ENCODE peak calls at places on chromosomes 7 and 10, in four cellular contexts. D, P, Z and M are unnamed samples.

GRCh38 chr7:30831227-30831626 is 60.0 kb downstream of the MINDY4 start:
- DNase-seq in D (no peak), P (no peak), Z (no peak), M (no peak)

GRCh38 chr7:12212051-12212485 is 974 bp downstream of the TMEM106B start:
- DNase-seq in D (peak; percentile 2), P (peak; percentile 6), Z (no peak), M (no peak)

GRCh38 chr10:82378146-82378545 is 503.2 kb downstream of the NRG3 start:
- DNase-seq in D (no peak), P (peak; percentile 3), Z (no peak), M (no peak)

GRCh38 chr7:18638594-18639452 is 143.3 kb downstream of the HDAC9 start:
- DNase-seq in D (no peak), P (no peak), Z (no peak), M (no peak)

GRCh38 chr10:64430690-64431323 is 909.6 kb downstream of the REEP3 start:
- DNase-seq in D (peak; percentile 4), P (peak; percentile 41), Z (no peak), M (no peak)

GRCh38 chr10:79347894-79348639 is 798 bp downstream of the PPIF start:
- DNase-seq in D (no peak), P (peak; percentile 62), Z (peak; percentile 87), M (no peak)

GRCh38 chr10:58268454-58268945 is 462 bp upstream of the CISD1 start:
- DNase-seq in D (no peak), P (no peak), Z (no peak), M (no peak)

GRCh38 chr10:110006358-110007170 is 1.2 kb upstream of the ADD3 start:
- DNase-seq in D (no peak), P (peak; percentile 45), Z (no peak), M (no peak)

GRCh38 chr7:63057265-63057664 is 941.4 kb upstream of the ZNF722 start:
- DNase-seq in D (no peak), P (no peak), Z (no peak), M (no peak)

GRCh38 chr7:142328006-142328405 is 70.1 kb upstream of the PRSS58 start:
- DNase-seq in D (no peak), P (no peak), Z (no peak), M (no peak)

GRCh38 chr7:139749545-139749944 is 28.3 kb downstream of the HIPK2 start:
- DNase-seq in D (no peak), P (no peak), Z (no peak), M (no peak)

GRCh38 chr10:133326745-133327650 is 9.7 kb downstream of the CALY start:
- DNase-seq in D (no peak), P (peak; percentile 41), Z (no peak), M (no peak)

GRCh38 chr7:70208236-70209063 is 610.2 kb downstream of the AUTS2 start:
- DNase-seq in D (no peak), P (peak; percentile 4), Z (no peak), M (no peak)

GRCh38 chr7:34104120-34104519 is 198.8 kb downstream of the BMPER start:
- DNase-seq in D (no peak), P (no peak), Z (no peak), M (no peak)

GRCh38 chr10:15719899-15720634 is at the start of gene ITGA8:
- DNase-seq in D (no peak), P (peak; percentile 33), Z (no peak), M (no peak)

GRCh38 chr7:5419523-5420107 is 4.0 kb downstream of the TNRC18 start:
- DNase-seq in D (no peak), P (no peak), Z (no peak), M (no peak)

GRCh38 chr10:98467506-98468318 is 21.0 kb upstream of the HPS1 start:
- DNase-seq in D (peak; percentile 67), P (peak; percentile 90), Z (peak; percentile 77), M (peak; percentile 62)

GRCh38 chr10:6711286-6711817 is 131.3 kb upstream of the PRKCQ start:
- DNase-seq in D (no peak), P (no peak), Z (no peak), M (no peak)

GRCh38 chr10:43059336-43059720 is 17.5 kb upstream of the RET start:
- DNase-seq in D (no peak), P (no peak), Z (peak; percentile 18), M (no peak)

GRCh38 chr10:70374775-70375614 is 7.4 kb downstream of the LRRC20 start:
- DNase-seq in D (no peak), P (no peak), Z (no peak), M (no peak)
- H3K4me3 ChIP-seq in D (no peak overlapping the region), P (no peak overlapping the region), Z (no peak overlapping the region), M (no peak overlapping the region)

GRCh38 chr7:88344956-88345832 is 38.5 kb upstream of the STEAP4 start:
- DNase-seq in D (no peak), P (peak; percentile 43), Z (no peak), M (no peak)
- TF ChIP-seq CTCF in D (peak; percentile 84), P (peak; percentile 42), Z (peak; percentile 55), M (peak; percentile 62)

GRCh38 chr10:30000802-30001571 is 58.4 kb downstream of the JCAD start:
- DNase-seq in D (peak; percentile 4), P (no peak), Z (no peak), M (no peak)

GRCh38 chr10:29994833-29995232 is 64.6 kb downstream of the JCAD start:
- DNase-seq in D (no peak), P (no peak), Z (no peak), M (no peak)

GRCh38 chr10:29993319-29993876 is 66.0 kb downstream of the JCAD start:
- DNase-seq in D (no peak), P (no peak), Z (no peak), M (no peak)

GRCh38 chr10:29998142-29998808 is 61.1 kb downstream of the JCAD start:
- DNase-seq in D (peak; percentile 80), P (peak; percentile 86), Z (peak; percentile 79), M (peak; percentile 49)

GRCh38 chr10:29996842-29997123 is 62.6 kb downstream of the JCAD start:
- DNase-seq in D (no peak), P (no peak), Z (no peak), M (no peak)
- H3K4me3 ChIP-seq in D (no peak overlapping the region), P (no peak overlapping the region), Z (no peak overlapping the region), M (no peak overlapping the region)

GRCh38 chr10:91593366-91593765 is 39.5 kb downstream of the PPP1R3C start:
- DNase-seq in D (no peak), P (no peak), Z (no peak), M (no peak)

GRCh38 chr10:91590904-91591791 is 41.7 kb downstream of the PPP1R3C start:
- DNase-seq in D (no peak), P (peak; percentile 91), Z (no peak), M (no peak)

GRCh38 chr10:91592282-91593020 is 40.4 kb downstream of the PPP1R3C start:
- DNase-seq in D (no peak), P (no peak), Z (no peak), M (no peak)

GRCh38 chr10:91590142-91590903 is 42.5 kb downstream of the PPP1R3C start:
- DNase-seq in D (no peak), P (peak; percentile 96), Z (no peak), M (no peak)

GRCh38 chr10:91591792-91592165 is 41.1 kb downstream of the PPP1R3C start:
- DNase-seq in D (no peak), P (no peak), Z (no peak), M (no peak)
- TF ChIP-seq CTCF in D (no peak), P (no peak), Z (no peak), M (no peak)

DNA sequence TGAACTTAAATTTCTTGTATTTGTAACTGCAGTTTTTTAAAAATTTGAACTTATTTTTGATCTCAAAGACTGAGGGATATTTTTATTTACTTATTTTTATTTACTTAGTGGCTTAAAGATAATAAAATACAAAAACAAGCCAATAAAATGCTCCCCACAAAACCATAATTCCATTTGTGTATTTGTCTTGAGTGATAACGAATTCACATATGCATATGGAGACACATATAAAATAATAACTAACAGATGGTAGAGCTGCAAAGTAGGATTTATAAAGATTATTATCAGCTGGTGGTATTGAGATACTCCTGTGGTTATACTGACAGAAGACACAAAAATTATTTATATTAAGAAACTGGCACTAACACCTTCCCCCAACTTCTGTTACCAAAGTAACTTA is 90.2 kb upstream of the RPA3 start:
- DNase-seq in D (no peak), P (no peak), Z (no peak), M (no peak)
- H3K4me3 ChIP-seq in D (no peak overlapping the region), P (no peak overlapping the region), Z (no peak overlapping the region), M (no peak overlapping the region)

DNA sequence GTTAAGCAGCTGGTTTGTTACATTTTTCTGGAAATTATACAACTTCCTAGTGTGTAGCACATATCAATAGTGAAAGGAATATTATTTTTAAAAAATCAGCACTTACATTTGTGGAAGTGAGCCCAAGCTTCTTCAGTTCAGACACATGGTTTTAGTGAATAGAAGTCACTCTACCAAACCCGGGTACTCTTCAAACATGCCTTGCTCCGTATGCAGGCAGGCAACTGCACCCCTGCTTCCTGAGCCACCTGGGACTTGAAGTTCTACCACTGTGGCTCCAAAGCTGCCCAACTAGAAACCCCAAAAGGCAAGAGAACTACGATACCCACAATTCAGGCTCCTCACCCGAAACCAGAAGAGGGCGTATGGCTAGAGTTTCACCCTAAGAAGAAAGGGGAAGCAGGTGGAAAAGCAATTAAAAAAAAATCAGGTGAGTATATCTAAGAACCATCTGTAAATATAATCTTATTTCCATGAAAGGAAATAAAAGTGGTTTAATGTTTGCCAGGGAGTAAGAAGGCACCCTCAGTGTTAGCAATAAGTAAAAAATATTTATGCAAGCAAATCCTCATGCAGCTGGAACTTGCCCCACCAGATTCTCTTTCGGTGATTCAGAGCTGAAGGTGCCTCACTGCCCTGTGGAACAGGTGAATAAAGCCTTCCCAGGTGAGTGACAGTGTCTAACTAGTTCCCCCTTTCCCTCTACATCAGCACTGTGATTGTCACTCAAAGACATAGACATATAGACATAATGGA is at the start of gene MACC1:
- DNase-seq in D (no peak), P (no peak), Z (no peak), M (peak; percentile 96)
- TF ChIP-seq CTCF in D (peak; percentile 26), P (peak; percentile 17), Z (peak; percentile 9), M (peak; percentile 70)

GRCh38 chr10:128526793-128527375 is 400.7 kb upstream of the MKI67 start:
- DNase-seq in D (no peak), P (no peak), Z (no peak), M (no peak)

GRCh38 chr10:128525444-128525843 is 399.2 kb upstream of the MKI67 start:
- DNase-seq in D (no peak), P (no peak), Z (no peak), M (no peak)

GRCh38 chr10:128528781-128529180 is 402.6 kb upstream of the MKI67 start:
- DNase-seq in D (no peak), P (no peak), Z (no peak), M (no peak)

GRCh38 chr10:128527730-128528129 is 401.5 kb upstream of the MKI67 start:
- DNase-seq in D (no peak), P (no peak), Z (no peak), M (no peak)

DNA sequence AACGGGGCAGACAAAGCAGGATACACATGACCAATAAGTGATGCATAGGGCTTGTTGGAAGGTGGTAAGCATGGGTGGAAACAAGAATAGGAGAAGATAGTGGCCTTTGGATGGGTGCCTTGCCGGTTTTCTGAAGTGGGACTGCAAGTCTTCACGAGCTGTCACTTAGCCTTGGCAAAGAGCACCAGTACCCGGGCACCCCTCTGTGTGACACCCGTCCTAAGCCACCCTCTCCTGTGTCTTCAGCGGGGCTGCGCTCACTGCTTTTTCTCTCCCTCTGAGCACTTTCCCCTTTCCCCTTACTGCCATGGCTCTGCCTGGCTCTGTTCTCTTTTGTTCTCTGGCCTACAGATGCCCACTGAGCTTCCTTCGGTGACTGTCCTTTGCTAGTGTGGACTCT is 399.7 kb upstream of the MKI67 start:
- DNase-seq in D (no peak), P (no peak), Z (no peak), M (no peak)
- H3K4me3 ChIP-seq in D (no peak overlapping the region), P (no peak overlapping the region), Z (no peak overlapping the region), M (no peak overlapping the region)

GRCh38 chr10:92757066-92757716 is 67.4 kb downstream of the HHEX start:
- DNase-seq in D (no peak), P (peak; percentile 61), Z (peak; percentile 75), M (peak; percentile 81)
- TF ChIP-seq CTCF in D (no peak), P (no peak), Z (no peak), M (peak; percentile 40)

GRCh38 chr7:3043544-3044395 is at the start of gene CARD11:
- DNase-seq in D (no peak), P (no peak), Z (no peak), M (no peak)
- H3K4me3 ChIP-seq in D (no peak within 1 kb of the TSS), P (peak within 1 kb of the TSS; percentile 40), Z (peak within 1 kb of the TSS; percentile 16), M (peak within 1 kb of the TSS; percentile 61)